ENCODE peak calls at places on chromosomes 2 and 18, in four cellular contexts. Y is HepG2, C is A549, I is NB4. F is an unnamed sample.

GRCh38 chr2:68643011-68643873 is at the start of gene PROKR1:
- DNase-seq in I (peak), C (peak), Y (no peak), F (peak)

GRCh38 chr2:19847486-19847885 is 54.3 kb downstream of the TTC32 start:
- DNase-seq in I (no peak), C (no peak), Y (no peak), F (no peak)

GRCh38 chr2:217610411-217610814 is 392.4 kb downstream of the TNS1 start:
- DNase-seq in Y (no peak), C (no peak), I (peak), F (no peak)

GRCh38 chr2:147495741-147496140 is 349.1 kb upstream of the ACVR2A start:
- DNase-seq in C (no peak), I (peak), Y (no peak), F (no peak)

GRCh38 chr2:44135771-44136170 is 32.9 kb upstream of the PPM1B start:
- DNase-seq in C (no peak), Y (no peak), I (no peak), F (no peak)

GRCh38 chr2:135299656-135300244 is 231.3 kb downstream of the ZRANB3 start:
- DNase-seq in I (peak), C (no peak), Y (no peak), F (no peak)

GRCh38 chr2:197073701-197074433 is 147.4 kb upstream of the PGAP1 start:
- DNase-seq in Y (no peak), C (no peak), I (no peak), F (no peak)

GRCh38 chr2:43356774-43357173 is 130.4 kb upstream of the ZFP36L2 start:
- DNase-seq in Y (no peak), I (no peak), C (no peak), F (no peak)

GRCh38 chr2:172234716-172235661 is 132.3 kb upstream of the DLX2 start:
- DNase-seq in I (peak), C (no peak), Y (peak), F (peak)

GRCh38 chr2:246489-247145 is 17.2 kb downstream of the SH3YL1 start:
- DNase-seq in C (peak), I (peak), Y (peak), F (peak)

GRCh38 chr18:23115683-23116096 is 19.6 kb upstream of the CABLES1 start:
- DNase-seq in I (no peak), Y (peak), C (peak), F (no peak)

GRCh38 chr2:169358016-169358415 is 4.3 kb downstream of the LRP2 start:
- DNase-seq in I (no peak), Y (no peak), C (no peak), F (no peak)

GRCh38 chr2:217838409-217838831 is 164.4 kb downstream of the TNS1 start:
- DNase-seq in I (no peak), C (no peak), Y (no peak), F (no peak)

GRCh38 chr2:118495278-118495677 is 352.2 kb downstream of the EN1 start:
- DNase-seq in C (no peak), Y (no peak), I (no peak), F (no peak)

GRCh38 chr18:7940976-7941375 is 373.9 kb downstream of the PTPRM start:
- DNase-seq in C (no peak), Y (no peak), I (no peak), F (no peak)

GRCh38 chr18:32303400-32303799 is 113.6 kb downstream of the MEP1B start:
- DNase-seq in I (no peak), Y (no peak), C (no peak), F (no peak)

GRCh38 chr2:73103018-73103542 is 9.7 kb downstream of the RAB11FIP5 start:
- DNase-seq in C (no peak), Y (no peak), I (no peak), F (no peak)

GRCh38 chr2:241063093-241063551 is 39.0 kb downstream of the MTERF4 start:
- DNase-seq in C (no peak), Y (no peak), I (no peak), F (no peak)

GRCh38 chr2:241733391-241734207 is 831 bp upstream of the D2HGDH start:
- DNase-seq in C (no peak), I (peak), Y (no peak), F (no peak)

GRCh38 chr2:18787726-18788125 is 198.4 kb upstream of the NT5C1B start:
- DNase-seq in I (no peak), Y (no peak), C (no peak), F (no peak)

GRCh38 chr18:56108486-56109367 is 520.7 kb upstream of the TCF4 start:
- DNase-seq in C (no peak), I (no peak), Y (no peak), F (no peak)

GRCh38 chr2:3040066-3040428 is 337.6 kb downstream of the EIPR1 start:
- DNase-seq in C (no peak), I (no peak), Y (no peak), F (no peak)

GRCh38 chr2:110748489-110748867 is 16.1 kb downstream of the ACOXL start:
- DNase-seq in Y (no peak), I (peak), C (no peak), F (no peak)

GRCh38 chr2:168515502-168515901 is 59.4 kb downstream of the CERS6 start:
- DNase-seq in I (no peak), Y (no peak), C (no peak), F (no peak)

GRCh38 chr2:204321910-204322765 is 223.1 kb upstream of the PARD3B start:
- DNase-seq in C (peak), I (no peak), Y (no peak), F (no peak)

GRCh38 chr2:196059491-196059960 is 9.1 kb downstream of the DNAH7 start:
- DNase-seq in C (peak), Y (no peak), I (no peak), F (no peak)

GRCh38 chr2:198117397-198118041 is 313.1 kb downstream of the PLCL1 start:
- DNase-seq in I (peak), Y (no peak), C (no peak), F (no peak)

GRCh38 chr18:45386256-45386655 is 229.0 kb upstream of the SLC14A2 start:
- DNase-seq in Y (peak), I (peak), C (peak), F (peak)

GRCh38 chr2:234451852-234452625 is 44.8 kb downstream of the ARL4C start:
- DNase-seq in Y (no peak), C (peak), I (no peak), F (no peak)

GRCh38 chr2:237438082-237438925 is 24.3 kb upstream of the COL6A3 start:
- DNase-seq in C (no peak), I (no peak), Y (no peak), F (no peak)

GRCh38 chr2:118609138-118609537 is 238.3 kb downstream of the EN1 start:
- DNase-seq in I (no peak), C (no peak), Y (no peak), F (no peak)

GRCh38 chr2:143819190-143819735 is 690.0 kb downstream of the ARHGAP15 start:
- DNase-seq in I (peak), Y (no peak), C (no peak), F (no peak)

GRCh38 chr2:143823856-143824255 is 694.6 kb downstream of the ARHGAP15 start:
- DNase-seq in C (no peak), I (no peak), Y (no peak), F (no peak)

GRCh38 chr2:143830476-143830875 is 689.4 kb downstream of the ZEB2 start:
- DNase-seq in C (no peak), Y (no peak), I (no peak), F (no peak)

GRCh38 chr2:143823286-143823685 is 694.1 kb downstream of the ARHGAP15 start:
- DNase-seq in I (no peak), C (no peak), Y (no peak), F (no peak)

GRCh38 chr2:143824796-143825195 is 695.1 kb downstream of the ZEB2 start:
- DNase-seq in Y (no peak), C (no peak), I (no peak), F (no peak)
- TF ChIP-seq MYC in Y (no peak), C (no peak), I (no peak), F (no peak)

GRCh38 chr2:134217924-134218323 is 35.9 kb upstream of the MGAT5 start:
- DNase-seq in I (peak), C (no peak), Y (no peak), F (no peak)
- TF ChIP-seq MYC in I (no peak), C (no peak), Y (no peak), F (no peak)

GRCh38 chr2:109350526-109350925 is 221.5 kb downstream of the SH3RF3 start:
- DNase-seq in C (no peak), I (no peak), Y (no peak), F (no peak)

GRCh38 chr2:109351164-109351756 is 222.3 kb downstream of the SH3RF3 start:
- DNase-seq in C (no peak), I (no peak), Y (no peak), F (no peak)

GRCh38 chr2:109348645-109349554 is 219.9 kb downstream of the SH3RF3 start:
- DNase-seq in I (no peak), C (no peak), Y (no peak), F (no peak)

GRCh38 chr2:109348190-109348589 is 219.2 kb downstream of the SH3RF3 start:
- DNase-seq in C (no peak), Y (no peak), I (no peak), F (no peak)

GRCh38 chr2:109349555-109350430 is 220.8 kb downstream of the SH3RF3 start:
- DNase-seq in C (no peak), I (peak), Y (no peak), F (no peak)
- TF ChIP-seq MYC in C (no peak), I (no peak), Y (no peak), F (no peak)

DNA sequence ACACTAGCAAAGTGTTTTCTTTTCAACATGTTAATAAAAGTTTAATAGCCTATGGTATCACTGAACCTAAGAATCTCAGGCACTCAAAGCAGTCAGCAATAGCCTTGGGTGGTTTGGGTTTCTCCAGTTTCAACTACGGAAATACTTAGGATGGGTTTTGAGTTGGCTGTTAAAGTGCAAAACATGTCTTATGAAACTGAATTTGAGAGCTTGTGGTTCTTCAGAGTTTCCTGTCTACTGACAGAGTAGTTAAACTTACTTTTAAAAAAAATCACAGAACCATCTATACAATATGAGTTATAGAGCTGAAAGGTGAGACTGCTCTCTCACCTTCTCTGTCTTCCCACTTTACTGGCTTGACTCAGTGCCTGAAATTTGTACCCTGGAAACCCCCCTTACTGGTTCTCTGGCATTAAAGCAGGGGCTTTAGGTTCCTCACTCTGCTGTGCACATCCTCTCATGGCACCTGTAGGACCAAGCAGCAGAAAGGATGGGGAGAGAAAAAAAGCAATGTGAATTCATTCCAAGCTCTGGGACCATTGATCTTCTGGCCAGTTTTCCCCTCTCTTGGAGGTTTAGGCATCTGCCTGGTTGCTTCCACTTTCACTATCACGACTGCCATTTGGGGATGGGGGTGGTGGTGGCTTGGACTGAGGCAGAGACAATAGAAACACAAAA is 18.1 kb downstream of the CCDC141 start:
- DNase-seq in Y (no peak), I (no peak), C (no peak), F (no peak)
- TF ChIP-seq MYC in Y (no peak), I (no peak), C (no peak), F (no peak)

GRCh38 chr2:209977386-209978239 is 24.8 kb upstream of the RPE start:
- DNase-seq in C (peak), I (peak), Y (peak), F (peak)
- TF ChIP-seq MYC in C (no peak), I (no peak), Y (no peak), F (no peak)

DNA sequence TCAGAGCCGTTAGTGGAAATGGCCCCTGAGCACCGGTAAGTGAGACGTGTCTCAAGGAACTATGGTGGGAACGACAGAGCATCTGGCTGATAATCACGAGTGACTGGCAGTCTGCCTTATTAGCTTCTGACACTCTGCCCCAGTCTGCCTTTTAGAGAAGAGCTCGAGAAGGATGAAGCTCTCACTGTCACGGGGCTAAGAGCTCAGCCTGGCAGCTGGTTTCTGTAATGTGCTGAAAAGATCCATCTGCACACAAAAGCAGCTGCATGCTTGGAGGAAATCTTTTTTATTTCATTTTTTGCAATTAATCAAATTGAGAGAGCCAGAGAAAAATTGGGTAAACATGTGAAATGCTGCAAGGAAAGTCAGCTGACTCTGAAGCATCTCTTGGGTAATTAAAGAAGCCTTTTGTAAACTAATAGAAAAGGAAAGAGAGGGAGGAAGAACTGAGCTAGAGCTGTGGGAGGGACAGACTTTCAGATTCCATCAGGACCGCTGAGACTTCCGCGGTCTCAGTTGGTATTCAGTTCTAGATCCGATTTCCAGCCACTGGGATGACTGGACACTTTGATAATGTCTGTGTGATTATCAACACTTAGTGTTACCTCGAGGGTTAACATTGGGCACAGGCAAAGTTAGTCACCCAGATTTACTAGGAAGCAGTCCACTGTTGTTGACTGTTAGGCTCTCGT is 24.4 kb downstream of the MBP start:
- DNase-seq in I (peak), C (no peak), Y (no peak), F (no peak)
- TF ChIP-seq MYC in I (no peak), C (no peak), Y (no peak), F (no peak)

F was measured in K562.